ENCODE peak calls at places on chromosomes 3 and 15, in five cellular contexts. B is cardiac fibroblast; G is stimulated activated CD8-positive, alpha-beta memory T cell treated with anti-CD3 and anti-CD28 coated beads, Interleukin-2, amount 100 ng/mL, for 48 hours; Z is B cell; M is WERI-Rb-1. E is an unnamed sample.

GRCh38 chr3:177478170-177478859 is 281.0 kb upstream of the TBL1XR1 start:
- DNase-seq in B (peak), G (no peak), Z (no peak), M (no peak), E (peak)

GRCh38 chr3:68936855-68937254 is 4.5 kb upstream of the TAFA4 start:
- DNase-seq in B (no peak), G (no peak), Z (no peak), M (no peak), E (no peak)

GRCh38 chr3:108319428-108320053 is 23.2 kb downstream of the HHLA2 start:
- DNase-seq in B (no peak), G (no peak), Z (no peak), M (no peak), E (no peak)

GRCh38 chr3:47412842-47413520 is 32.2 kb downstream of the PTPN23 start:
- DNase-seq in B (no peak), G (no peak), Z (no peak), M (no peak), E (no peak)

GRCh38 chr3:13281657-13282527 is 138.2 kb downstream of the NUP210 start:
- DNase-seq in B (no peak), G (no peak), Z (no peak), M (peak), E (peak)

GRCh38 chr3:52606373-52607085 is 70.1 kb downstream of the UQCC5 start:
- DNase-seq in B (peak), G (no peak), Z (no peak), M (no peak), E (peak)

GRCh38 chr3:133447751-133448477 is 48.1 kb downstream of the BFSP2 start:
- DNase-seq in B (no peak), G (no peak), Z (peak), M (no peak), E (no peak)

GRCh38 chr3:55959681-55960080 is 472.6 kb upstream of the WNT5A start:
- DNase-seq in B (no peak), G (no peak), Z (no peak), M (no peak), E (no peak)

GRCh38 chr15:94125698-94126097 is 105.7 kb upstream of the MCTP2 start:
- DNase-seq in B (no peak), G (no peak), Z (no peak), M (no peak), E (no peak)

GRCh38 chr15:72907733-72908132 is 124.2 kb upstream of the ADPGK start:
- DNase-seq in B (no peak), G (no peak), Z (no peak), M (no peak), E (peak)

GRCh38 chr3:135627057-135627456 is 338.5 kb upstream of the PPP2R3A start:
- DNase-seq in B (no peak), G (no peak), Z (no peak), M (no peak), E (no peak)

GRCh38 chr3:3368336-3368735 is 188.8 kb upstream of the CRBN start:
- DNase-seq in B (no peak), G (no peak), Z (no peak), M (no peak), E (no peak)

GRCh38 chr3:194671900-194672808 is at the start of gene LSG1:
- DNase-seq in B (peak), G (peak), Z (peak), M (peak), E (peak)

GRCh38 chr3:69214241-69214640 is 91.8 kb upstream of the LMOD3 start:
- DNase-seq in B (no peak), G (no peak), Z (no peak), M (no peak), E (no peak)

GRCh38 chr3:189664311-189664710 is 33.1 kb downstream of the TP63 start:
- DNase-seq in B (peak), G (no peak), Z (no peak), M (no peak), E (no peak)

GRCh38 chr3:171591059-171591458 is 130.9 kb upstream of the TNIK start:
- DNase-seq in B (no peak), G (no peak), Z (no peak), M (no peak), E (no peak)

GRCh38 chr3:133448478-133449122 is 48.7 kb downstream of the BFSP2 start:
- DNase-seq in B (no peak), G (peak), Z (peak), M (no peak), E (no peak)

GRCh38 chr15:95684693-95685115 is 645.8 kb upstream of the NR2F2 start:
- DNase-seq in B (peak), G (no peak), Z (no peak), M (no peak), E (peak)

GRCh38 chr3:14113964-14114667 is 10.6 kb downstream of the CHCHD4 start:
- DNase-seq in B (no peak), G (no peak), Z (no peak), M (peak), E (no peak)

GRCh38 chr15:99702895-99703602 is 30.2 kb downstream of the LYSMD4 start:
- DNase-seq in B (peak), G (no peak), Z (no peak), M (no peak), E (peak)

GRCh38 chr3:46276497-46277099 is 34.3 kb downstream of the CCR3 start:
- DNase-seq in B (peak), G (peak), Z (peak), M (peak), E (peak)

GRCh38 chr3:10883478-10884234 is 67.6 kb downstream of the SLC6A11 start:
- DNase-seq in B (peak), G (no peak), Z (no peak), M (peak), E (peak)

GRCh38 chr3:189563841-189564563 is 67.2 kb upstream of the TP63 start:
- DNase-seq in B (peak), G (no peak), Z (no peak), M (no peak), E (no peak)

GRCh38 chr15:35925634-35926380 is 379.8 kb upstream of the DPH6 start:
- DNase-seq in B (peak), G (no peak), Z (no peak), M (no peak), E (no peak)

GRCh38 chr15:38611228-38611627 is 46.6 kb upstream of the RASGRP1 start:
- DNase-seq in B (no peak), G (no peak), Z (no peak), M (no peak), E (no peak)

GRCh38 chr15:45376967-45377629 is 1.2 kb downstream of the GATM start:
- DNase-seq in B (no peak), G (no peak), Z (no peak), M (no peak), E (no peak)

GRCh38 chr3:84566256-84566655 is 392.5 kb upstream of the CADM2 start:
- DNase-seq in B (no peak), G (no peak), Z (no peak), M (no peak), E (no peak)

GRCh38 chr15:50415752-50416404 is 8.3 kb upstream of the USP8 start:
- DNase-seq in B (peak), G (no peak), Z (no peak), M (no peak), E (no peak)

GRCh38 chr15:70149667-70150404 is 52.1 kb upstream of the TLE3 start:
- DNase-seq in B (peak), G (no peak), Z (no peak), M (no peak), E (peak)

GRCh38 chr3:170196833-170197232 is 15.3 kb upstream of the PHC3 start:
- DNase-seq in B (peak), G (no peak), Z (no peak), M (no peak), E (no peak)

GRCh38 chr3:112888388-112889085 is 41.9 kb upstream of the CD200R1L start:
- DNase-seq in B (no peak), G (no peak), Z (no peak), M (no peak), E (no peak)

GRCh38 chr3:157786216-157786615 is 283.0 kb upstream of the VEPH1 start:
- DNase-seq in B (peak), G (no peak), Z (no peak), M (no peak), E (no peak)

GRCh38 chr3:21894459-21895083 is 143.6 kb upstream of the ZNF385D start:
- DNase-seq in B (peak), G (no peak), Z (no peak), M (no peak), E (peak)

GRCh38 chr3:31670136-31670535 is 137.4 kb downstream of the STT3B start:
- DNase-seq in B (no peak), G (no peak), Z (no peak), M (no peak), E (no peak)

GRCh38 chr3:33439421-33440327 is 531 bp downstream of the UBP1 start:
- DNase-seq in B (peak), G (peak), Z (peak), M (peak), E (peak)